ENCODE peak calls at places on chromosomes 5 and 9, in five cellular contexts. M, D, P, Z and K are unnamed samples.

GRCh38 chr5:129049116-129049515 is 45.4 kb upstream of the ISOC1 start:
- DNase-seq in M (no peak), Z (no peak), P (no peak), D (no peak), K (no peak)

GRCh38 chr5:54990751-54991349 is 5.5 kb upstream of the ESM1 start:
- DNase-seq in P (no peak), D (no peak), Z (no peak), M (no peak), K (no peak)

GRCh38 chr5:150289551-150290390 is at the start of gene CAMK2A:
- DNase-seq in D (no peak), Z (no peak), M (no peak), P (no peak), K (no peak)

GRCh38 chr9:126301985-126302603 is 24.5 kb upstream of the MVB12B start:
- DNase-seq in Z (peak; percentile 55), D (peak; percentile 65), M (peak; percentile 69), P (peak; percentile 75), K (peak; percentile 83)

GRCh38 chr5:55742778-55743177 is 4.9 kb downstream of the DDX4 start:
- DNase-seq in M (no peak), Z (no peak), D (no peak), P (no peak), K (no peak)

GRCh38 chr5:33422191-33422590 is 18.6 kb upstream of the TARS1 start:
- DNase-seq in Z (no peak), P (no peak), M (no peak), D (no peak), K (no peak)

GRCh38 chr5:177403194-177403825 is 2.8 kb upstream of the PFN3 start:
- DNase-seq in M (no peak), Z (peak; percentile 66), D (peak; percentile 33), P (peak; percentile 54), K (no peak)

GRCh38 chr5:10352404-10353240 is 873 bp upstream of the MARCHF6 start:
- DNase-seq in Z (no peak), M (peak; percentile 23), P (no peak), D (no peak), K (peak; percentile 51)

GRCh38 chr5:5165541-5166002 is 25.4 kb downstream of the ADAMTS16 start:
- DNase-seq in M (no peak), Z (no peak), D (no peak), P (no peak), K (no peak)

GRCh38 chr5:151676719-151677118 is 10.0 kb downstream of the SPARC start:
- DNase-seq in Z (no peak), D (no peak), M (no peak), P (no peak), K (no peak)

GRCh38 chr5:117054141-117054540 is 479.5 kb upstream of the SEMA6A start:
- DNase-seq in D (no peak), M (no peak), Z (no peak), P (no peak), K (peak; percentile 17)

GRCh38 chr5:107074991-107075390 is 595.7 kb downstream of the EFNA5 start:
- DNase-seq in P (no peak), Z (no peak), D (no peak), M (no peak), K (no peak)

GRCh38 chr9:111985315-111985714 is 88.7 kb downstream of the UGCG start:
- DNase-seq in M (no peak), Z (no peak), P (no peak), D (no peak), K (no peak)

GRCh38 chr9:77514886-77515711 is 133.0 kb downstream of the GNA14 start:
- DNase-seq in D (no peak), Z (no peak), M (peak; percentile 6), P (no peak), K (no peak)

GRCh38 chr5:178111925-178112324 is 1.4 kb upstream of the N4BP3 start:
- DNase-seq in D (no peak), P (no peak), Z (no peak), M (no peak), K (no peak)

GRCh38 chr9:127803507-127804352 is 1.0 kb downstream of the FPGS start:
- DNase-seq in P (peak; percentile 64), D (peak; percentile 53), Z (no peak), M (no peak), K (no peak)

GRCh38 chr5:143064207-143064606 is 294.0 kb downstream of the ARHGAP26 start:
- DNase-seq in Z (no peak), D (no peak), P (no peak), M (no peak), K (no peak)

GRCh38 chr5:41738695-41739354 is 131.4 kb downstream of the OXCT1 start:
- DNase-seq in P (no peak), M (no peak), D (no peak), Z (no peak), K (no peak)

GRCh38 chr9:121989010-121989409 is 104.1 kb downstream of the TTLL11 start:
- DNase-seq in Z (no peak), D (no peak), P (no peak), M (no peak), K (no peak)

GRCh38 chr9:21383627-21384026 is 1.6 kb downstream of the IFNA2 start:
- DNase-seq in D (no peak), Z (no peak), P (no peak), M (no peak), K (no peak)

GRCh38 chr5:31587546-31587945 is 51.4 kb upstream of the PDZD2 start:
- DNase-seq in D (no peak), P (no peak), M (no peak), Z (no peak), K (no peak)

GRCh38 chr9:33816327-33817252 is at the start of gene UBE2R2:
- DNase-seq in P (peak; percentile 95), M (peak; percentile 81), Z (peak; percentile 93), D (peak; percentile 92), K (peak; percentile 96)

GRCh38 chr9:2640570-2640969 is 19.0 kb downstream of the VLDLR start:
- DNase-seq in Z (no peak), P (no peak), D (no peak), M (no peak), K (no peak)

GRCh38 chr5:136174021-136174659 is 18.8 kb downstream of the SMIM32 start:
- DNase-seq in D (no peak), P (peak; percentile 55), M (peak; percentile 67), Z (no peak), K (no peak)

GRCh38 chr5:164303646-164304225 is 798.3 kb downstream of the MAT2B start:
- DNase-seq in D (no peak), Z (no peak), M (no peak), P (no peak), K (no peak)

GRCh38 chr5:112689510-112689909 is 48.2 kb upstream of the APC start:
- DNase-seq in Z (no peak), P (no peak), M (no peak), D (no peak), K (no peak)

GRCh38 chr5:40656766-40657165 is 22.9 kb upstream of the PTGER4 start:
- DNase-seq in Z (no peak), D (no peak), M (no peak), P (no peak), K (no peak)

GRCh38 chr5:40653221-40654022 is 26.3 kb upstream of the PTGER4 start:
- DNase-seq in M (no peak), P (no peak), Z (peak; percentile 44), D (no peak), K (no peak)

GRCh38 chr5:40652441-40653220 is 27.1 kb upstream of the PTGER4 start:
- DNase-seq in Z (no peak), D (no peak), P (no peak), M (no peak), K (no peak)

GRCh38 chr5:40655138-40655537 is 24.6 kb upstream of the PTGER4 start:
- DNase-seq in M (no peak), D (no peak), Z (no peak), P (no peak), K (no peak)

DNA sequence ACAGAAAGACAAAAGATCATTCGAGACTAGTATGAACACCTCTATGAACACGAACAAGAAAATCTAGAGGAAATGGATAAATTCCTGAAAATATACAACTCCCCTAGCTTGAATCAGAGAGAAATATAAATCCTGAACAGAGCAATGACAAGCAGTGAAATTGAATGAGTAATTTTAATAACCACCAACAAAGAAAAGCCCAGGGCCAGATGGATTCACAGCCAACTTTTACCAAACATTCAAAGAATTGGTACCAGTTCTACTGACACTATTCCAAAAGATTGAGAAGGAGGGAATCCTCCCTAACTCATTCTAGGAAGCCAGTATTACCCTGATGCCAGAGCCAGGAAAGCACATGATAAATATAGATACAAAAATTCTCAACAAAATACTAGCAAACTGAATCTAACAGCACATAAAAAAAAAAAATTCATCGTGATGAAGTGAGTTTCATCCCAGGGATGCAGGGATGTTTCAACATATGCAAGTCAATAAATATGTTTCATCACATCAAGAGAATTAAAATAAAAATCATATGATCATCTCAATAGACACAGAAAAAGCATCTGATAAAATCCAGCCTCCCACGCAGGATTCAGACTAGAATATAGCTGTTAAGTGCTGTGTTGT is 25.2 kb upstream of the PTGER4 start:
- DNase-seq in P (no peak), D (no peak), M (no peak), Z (no peak), K (no peak)
- H3K4me1 ChIP-seq in P (no peaks in the 10 kb centered on the region), D (no peaks in the 10 kb centered on the region), M (no peaks in the 10 kb centered on the region), Z (peaks cover 72% of the 10 kb centered on the region), K (no peaks in the 10 kb centered on the region)

GRCh38 chr9:137353223-137354152 is 51.4 kb upstream of the NRARP start:
- DNase-seq in Z (no peak), P (no peak), D (peak; percentile 23), M (no peak), K (no peak)
- H3K9me3 ChIP-seq in Z (no peaks in the 10 kb centered on the region), P (peaks cover 32% of the 10 kb centered on the region), D (peaks cover 8% of the 10 kb centered on the region), M (peaks cover 29% of the 10 kb centered on the region), K (peaks cover 5% of the 10 kb centered on the region)

DNA sequence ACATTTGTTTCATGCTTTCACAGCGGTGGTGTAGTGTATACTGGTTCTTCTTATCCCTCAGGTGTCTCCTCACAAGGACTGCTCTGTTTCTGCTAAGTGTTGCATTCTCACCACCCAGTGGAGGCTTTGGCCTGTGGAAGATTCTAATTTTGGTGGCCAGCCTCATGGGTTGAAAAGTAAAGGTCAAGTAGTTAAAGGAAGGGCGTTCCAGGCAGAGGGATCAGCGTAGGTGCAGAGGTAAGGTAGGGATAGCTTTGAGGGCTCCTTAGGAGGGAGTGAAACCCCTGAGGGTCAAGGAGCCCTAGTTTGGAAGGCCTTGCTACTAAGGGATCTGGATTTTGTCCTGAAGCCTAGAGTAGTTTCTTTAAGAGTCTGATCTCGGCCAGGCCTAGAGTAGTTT is 4.6 kb upstream of the RACK1 start:
- DNase-seq in D (no peak), M (no peak), Z (no peak), P (no peak), K (no peak)
- H3K4me3 ChIP-seq in D (peak overlapping the region; percentile 77), M (peak overlapping the region; percentile 94), Z (no peak overlapping the region), P (peak overlapping the region; percentile 94), K (peak overlapping the region; percentile 85)

GRCh38 chr9:134377143-134377484 is 50.9 kb downstream of the RXRA start:
- DNase-seq in Z (no peak), P (no peak), D (no peak), M (no peak), K (no peak)
- H3K4me1 ChIP-seq in Z (peaks cover 8% of the 10 kb centered on the region), P (peaks cover 94% of the 10 kb centered on the region), D (peaks cover 100% of the 10 kb centered on the region), M (peaks cover 53% of the 10 kb centered on the region), K (no peaks in the 10 kb centered on the region)

GRCh38 chr5:179270581-179271300 is 74.5 kb downstream of the ADAMTS2 start:
- DNase-seq in Z (no peak), M (no peak), P (no peak), D (no peak), K (no peak)

GRCh38 chr5:179271301-179271650 is 74.0 kb downstream of the ADAMTS2 start:
- DNase-seq in P (no peak), Z (no peak), D (no peak), M (no peak), K (no peak)

GRCh38 chr5:179268966-179269693 is 76.1 kb downstream of the ADAMTS2 start:
- DNase-seq in M (no peak), D (no peak), P (no peak), Z (no peak), K (peak; percentile 3)

GRCh38 chr5:179268399-179268952 is 76.8 kb downstream of the ADAMTS2 start:
- DNase-seq in P (no peak), Z (no peak), D (peak; percentile 23), M (peak; percentile 27), K (no peak)

GRCh38 chr5:179269781-179270543 is 75.3 kb downstream of the ADAMTS2 start:
- DNase-seq in Z (no peak), P (no peak), M (no peak), D (no peak), K (no peak)
- H3K9me3 ChIP-seq in Z (no peaks in the 10 kb centered on the region), P (peaks cover 19% of the 10 kb centered on the region), M (no peaks in the 10 kb centered on the region), D (no peaks in the 10 kb centered on the region), K (no peaks in the 10 kb centered on the region)